ENCODE peak calls at places on chromosome 7, in four cellular contexts. One of them, this sample, is unnamed.

GRCh38 chr7:136677456-136678365 is 190.7 kb upstream of the CHRM2 start:
- DNase-seq in NCI-H1436: no peak
- DNase-seq in cortex of kidney: no peak
- DNase-seq in stimulated activated CD8-positive, alpha-beta memory T cell treated with anti-CD3 and anti-CD28 coated beads, Interleukin-7, amount 100 ng/mL, for 48 hours: no peak
- DNase-seq in this sample: no peak

GRCh38 chr7:115230882-115231508 is 309.1 kb downstream of the MDFIC start:
- DNase-seq in NCI-H1436: peak
- DNase-seq in cortex of kidney: no peak
- DNase-seq in stimulated activated CD8-positive, alpha-beta memory T cell treated with anti-CD3 and anti-CD28 coated beads, Interleukin-7, amount 100 ng/mL, for 48 hours: no peak
- DNase-seq in this sample: peak

GRCh38 chr7:461453-462172 is 58.0 kb downstream of the PDGFA start:
- DNase-seq in NCI-H1436: no peak
- DNase-seq in cortex of kidney: no peak
- DNase-seq in stimulated activated CD8-positive, alpha-beta memory T cell treated with anti-CD3 and anti-CD28 coated beads, Interleukin-7, amount 100 ng/mL, for 48 hours: no peak
- DNase-seq in this sample: no peak

GRCh38 chr7:1025747-1026581 is 18.4 kb upstream of the GPR146 start:
- DNase-seq in NCI-H1436: peak
- DNase-seq in cortex of kidney: no peak
- DNase-seq in stimulated activated CD8-positive, alpha-beta memory T cell treated with anti-CD3 and anti-CD28 coated beads, Interleukin-7, amount 100 ng/mL, for 48 hours: no peak
- DNase-seq in this sample: peak

GRCh38 chr7:44144968-44145418 is 3.9 kb upstream of the MYL7 start:
- DNase-seq in NCI-H1436: no peak
- DNase-seq in cortex of kidney: no peak
- DNase-seq in stimulated activated CD8-positive, alpha-beta memory T cell treated with anti-CD3 and anti-CD28 coated beads, Interleukin-7, amount 100 ng/mL, for 48 hours: no peak
- DNase-seq in this sample: no peak

GRCh38 chr7:265998-266850 is 23.7 kb upstream of the FOXL3 start:
- DNase-seq in NCI-H1436: no peak
- DNase-seq in cortex of kidney: no peak
- DNase-seq in stimulated activated CD8-positive, alpha-beta memory T cell treated with anti-CD3 and anti-CD28 coated beads, Interleukin-7, amount 100 ng/mL, for 48 hours: no peak
- DNase-seq in this sample: no peak

GRCh38 chr7:73423519-73424485 is 9.8 kb upstream of the FZD9 start:
- DNase-seq in NCI-H1436: no peak
- DNase-seq in cortex of kidney: no peak
- DNase-seq in stimulated activated CD8-positive, alpha-beta memory T cell treated with anti-CD3 and anti-CD28 coated beads, Interleukin-7, amount 100 ng/mL, for 48 hours: no peak
- DNase-seq in this sample: no peak

GRCh38 chr7:135186841-135187253 is 16.3 kb upstream of the CYREN start:
- DNase-seq in NCI-H1436: no peak
- DNase-seq in cortex of kidney: no peak
- DNase-seq in stimulated activated CD8-positive, alpha-beta memory T cell treated with anti-CD3 and anti-CD28 coated beads, Interleukin-7, amount 100 ng/mL, for 48 hours: no peak
- DNase-seq in this sample: no peak

GRCh38 chr7:121798896-121799295 is 74.1 kb upstream of the PTPRZ1 start:
- DNase-seq in NCI-H1436: peak
- DNase-seq in cortex of kidney: no peak
- DNase-seq in stimulated activated CD8-positive, alpha-beta memory T cell treated with anti-CD3 and anti-CD28 coated beads, Interleukin-7, amount 100 ng/mL, for 48 hours: no peak
- DNase-seq in this sample: no peak

GRCh38 chr7:41047192-41047591 is 655.7 kb downstream of the INHBA start:
- DNase-seq in NCI-H1436: no peak
- DNase-seq in cortex of kidney: no peak
- DNase-seq in stimulated activated CD8-positive, alpha-beta memory T cell treated with anti-CD3 and anti-CD28 coated beads, Interleukin-7, amount 100 ng/mL, for 48 hours: no peak
- DNase-seq in this sample: no peak

GRCh38 chr7:74051629-74052410 is 23.8 kb downstream of the ELN start:
- DNase-seq in NCI-H1436: peak
- DNase-seq in cortex of kidney: no peak
- DNase-seq in stimulated activated CD8-positive, alpha-beta memory T cell treated with anti-CD3 and anti-CD28 coated beads, Interleukin-7, amount 100 ng/mL, for 48 hours: no peak
- DNase-seq in this sample: no peak

GRCh38 chr7:22793593-22794462 is 28.8 kb downstream of the TOMM7 start:
- DNase-seq in NCI-H1436: no peak
- DNase-seq in cortex of kidney: no peak
- DNase-seq in stimulated activated CD8-positive, alpha-beta memory T cell treated with anti-CD3 and anti-CD28 coated beads, Interleukin-7, amount 100 ng/mL, for 48 hours: no peak
- DNase-seq in this sample: no peak

GRCh38 chr7:79176859-79177477 is 276.5 kb downstream of the MAGI2 start:
- DNase-seq in NCI-H1436: peak
- DNase-seq in cortex of kidney: no peak
- DNase-seq in stimulated activated CD8-positive, alpha-beta memory T cell treated with anti-CD3 and anti-CD28 coated beads, Interleukin-7, amount 100 ng/mL, for 48 hours: no peak
- DNase-seq in this sample: no peak

GRCh38 chr7:81692146-81692905 is 77.5 kb downstream of the HGF start:
- DNase-seq in NCI-H1436: no peak
- DNase-seq in cortex of kidney: no peak
- DNase-seq in stimulated activated CD8-positive, alpha-beta memory T cell treated with anti-CD3 and anti-CD28 coated beads, Interleukin-7, amount 100 ng/mL, for 48 hours: no peak
- DNase-seq in this sample: no peak

GRCh38 chr7:155002411-155003214 is at the start of gene PAXIP1:
- DNase-seq in NCI-H1436: peak
- DNase-seq in cortex of kidney: no peak
- DNase-seq in stimulated activated CD8-positive, alpha-beta memory T cell treated with anti-CD3 and anti-CD28 coated beads, Interleukin-7, amount 100 ng/mL, for 48 hours: peak
- DNase-seq in this sample: no peak

GRCh38 chr7:156139633-156140032 is 327.4 kb upstream of the SHH start:
- DNase-seq in NCI-H1436: no peak
- DNase-seq in cortex of kidney: no peak
- DNase-seq in stimulated activated CD8-positive, alpha-beta memory T cell treated with anti-CD3 and anti-CD28 coated beads, Interleukin-7, amount 100 ng/mL, for 48 hours: no peak
- DNase-seq in this sample: no peak

GRCh38 chr7:131276736-131277135 is 50.9 kb upstream of the MKLN1 start:
- DNase-seq in NCI-H1436: no peak
- DNase-seq in cortex of kidney: no peak
- DNase-seq in stimulated activated CD8-positive, alpha-beta memory T cell treated with anti-CD3 and anti-CD28 coated beads, Interleukin-7, amount 100 ng/mL, for 48 hours: no peak
- DNase-seq in this sample: no peak

GRCh38 chr7:98869374-98870070 is at the start of gene TMEM130:
- DNase-seq in NCI-H1436: no peak
- DNase-seq in cortex of kidney: no peak
- DNase-seq in stimulated activated CD8-positive, alpha-beta memory T cell treated with anti-CD3 and anti-CD28 coated beads, Interleukin-7, amount 100 ng/mL, for 48 hours: no peak
- DNase-seq in this sample: no peak

GRCh38 chr7:116317907-116318306 is 107.6 kb downstream of the TES start:
- DNase-seq in NCI-H1436: no peak
- DNase-seq in cortex of kidney: no peak
- DNase-seq in stimulated activated CD8-positive, alpha-beta memory T cell treated with anti-CD3 and anti-CD28 coated beads, Interleukin-7, amount 100 ng/mL, for 48 hours: no peak
- DNase-seq in this sample: no peak

GRCh38 chr7:68619476-68619875 is 978.8 kb upstream of the AUTS2 start:
- DNase-seq in NCI-H1436: no peak
- DNase-seq in cortex of kidney: no peak
- DNase-seq in stimulated activated CD8-positive, alpha-beta memory T cell treated with anti-CD3 and anti-CD28 coated beads, Interleukin-7, amount 100 ng/mL, for 48 hours: no peak
- DNase-seq in this sample: no peak

GRCh38 chr7:47690902-47691558 is 109.1 kb upstream of the TNS3 start:
- DNase-seq in NCI-H1436: no peak
- DNase-seq in cortex of kidney: no peak
- DNase-seq in stimulated activated CD8-positive, alpha-beta memory T cell treated with anti-CD3 and anti-CD28 coated beads, Interleukin-7, amount 100 ng/mL, for 48 hours: no peak
- DNase-seq in this sample: no peak